ENCODE peak calls at places on chromosomes 11 and 22, in five cellular contexts. W is esophagus squamous epithelium, R is breast epithelium, T is stomach, O is GM12878. I is an unnamed sample.

GRCh38 chr11:87114093-87114492 is 76.4 kb downstream of the TMEM135 start:
- DNase-seq in W (no peak), R (no peak), T (no peak), O (no peak), I (no peak)

GRCh38 chr11:124897681-124898680 is at the start of gene ROBO4:
- DNase-seq in W (no peak), R (no peak), T (no peak), O (no peak), I (no peak)

GRCh38 chr11:124591430-124591829 is 19.8 kb upstream of the PANX3 start:
- DNase-seq in W (no peak), R (no peak), T (no peak), O (no peak), I (no peak)

GRCh38 chr11:60944504-60945294 is 7.3 kb downstream of the SLC15A3 start:
- DNase-seq in W (no peak), R (no peak), T (no peak), O (no peak), I (no peak)

GRCh38 chr22:33005476-33005875 is 52.7 kb downstream of the SYN3 start:
- DNase-seq in W (no peak), R (no peak), T (no peak), O (no peak), I (peak; percentile 58)

GRCh38 chr11:90737328-90738050 is 514.6 kb upstream of the CHORDC1 start:
- DNase-seq in W (no peak), R (no peak), T (no peak), O (no peak), I (no peak)

GRCh38 chr22:44171486-44172076 is 9.1 kb upstream of the PARVG start:
- DNase-seq in W (no peak), R (no peak), T (no peak), O (no peak), I (no peak)

GRCh38 chr11:35337136-35337918 is 82.0 kb downstream of the SLC1A2 start:
- DNase-seq in W (no peak), R (no peak), T (no peak), O (no peak), I (no peak)

GRCh38 chr11:111845256-111846028 is 25.9 kb downstream of the ALG9 start:
- DNase-seq in W (no peak), R (no peak), T (no peak), O (no peak), I (no peak)

GRCh38 chr22:43313497-43314474 is 29.4 kb downstream of the SCUBE1 start:
- DNase-seq in W (no peak), R (no peak), T (no peak), O (no peak), I (peak; percentile 61)

GRCh38 chr11:103480421-103480820 is 371.2 kb downstream of the DYNC2H1 start:
- DNase-seq in W (no peak), R (no peak), T (no peak), O (no peak), I (no peak)

GRCh38 chr11:76802621-76803020 is 19.5 kb downstream of the TSKU start:
- DNase-seq in W (no peak), R (peak; percentile 7), T (no peak), O (no peak), I (no peak)

GRCh38 chr11:10931761-10932700 is 74.2 kb upstream of the ZBED5 start:
- DNase-seq in W (no peak), R (peak; percentile 55), T (no peak), O (no peak), I (no peak)

GRCh38 chr11:120343429-120343828 is 7.2 kb downstream of the ARHGEF12 start:
- DNase-seq in W (no peak), R (no peak), T (no peak), O (peak; percentile 67), I (no peak)

GRCh38 chr11:23959466-23959865 is 537.4 kb upstream of the LUZP2 start:
- DNase-seq in W (no peak), R (no peak), T (no peak), O (no peak), I (no peak)

GRCh38 chr22:35587896-35588295 is 29.2 kb downstream of the MB start:
- DNase-seq in W (no peak), R (no peak), T (no peak), O (no peak), I (no peak)

GRCh38 chr11:62542750-62543567 is 3.6 kb downstream of the AHNAK start:
- DNase-seq in W (no peak), R (peak; percentile 66), T (peak; percentile 80), O (peak; percentile 51), I (peak; percentile 83)

GRCh38 chr11:113960702-113961330 is 14.1 kb upstream of the HTR3A start:
- DNase-seq in W (no peak), R (no peak), T (no peak), O (no peak), I (no peak)

GRCh38 chr22:27133951-27134664 is 476.7 kb downstream of the MIAT start:
- DNase-seq in W (no peak), R (no peak), T (peak; percentile 44), O (no peak), I (peak; percentile 89)

GRCh38 chr11:119618208-119618909 is 110.6 kb downstream of the NECTIN1 start:
- DNase-seq in W (no peak), R (no peak), T (no peak), O (no peak), I (peak; percentile 89)

GRCh38 chr11:116446542-116446941 is 326.2 kb downstream of the BUD13 start:
- DNase-seq in W (no peak), R (no peak), T (no peak), O (no peak), I (no peak)
- H3K4me3 ChIP-seq in W (no peak overlapping the region), R (no peak overlapping the region), T (no peak overlapping the region), O (no peak overlapping the region), I (no peak overlapping the region)

GRCh38 chr11:13834463-13834862 is 128.1 kb upstream of the SPON1 start:
- DNase-seq in W (no peak), R (no peak), T (no peak), O (no peak), I (no peak)
- TF ChIP-seq CTCF in W (no peak), R (no peak), T (no peak), O (peak; percentile 7), I (no peak)

GRCh38 chr11:12724301-12725046 is 50.3 kb downstream of the TEAD1 start:
- DNase-seq in W (peak; percentile 3), R (peak; percentile 85), T (peak; percentile 75), O (no peak), I (peak; percentile 75)
- TF ChIP-seq POLR2A in W (no peak), R (no peak), T (no peak), O (no peak), I (no peak)

GRCh38 chr11:93285430-93285829 is 45.1 kb upstream of the DEUP1 start:
- DNase-seq in W (no peak), R (no peak), T (no peak), O (no peak), I (no peak)
- H3K4me3 ChIP-seq in W (no peak overlapping the region), R (no peak overlapping the region), T (no peak overlapping the region), O (no peak overlapping the region), I (no peak overlapping the region)